ENCODE peak calls at places on chromosome 4, in six cellular contexts. Q is ovary; Z is HepG2; S is CD8-positive, alpha-beta T cell; L is A549; P is stomach. V is an unnamed sample.

GRCh38 chr4:1201851-1202525 is 29.6 kb upstream of the SPON2 start:
- DNase-seq in L (no peak), P (peak), Q (peak), S (peak), Z (no peak), V (peak)

GRCh38 chr4:147863808-147864472 is 132.1 kb downstream of the ARHGAP10 start:
- DNase-seq in Z (no peak), Q (peak), P (no peak), L (no peak), S (no peak), V (no peak)

GRCh38 chr4:41883988-41884737 is 51.1 kb upstream of the TMEM33 start:
- DNase-seq in P (no peak), Z (peak), S (no peak), L (no peak), Q (no peak), V (no peak)

GRCh38 chr4:24722026-24722568 is 73.3 kb upstream of the SOD3 start:
- DNase-seq in S (no peak), P (no peak), Q (no peak), L (peak), Z (no peak), V (no peak)

GRCh38 chr4:5033266-5033945 is 14.1 kb upstream of the CYTL1 start:
- DNase-seq in L (no peak), Q (no peak), Z (no peak), S (no peak), P (no peak), V (no peak)

GRCh38 chr4:186137193-186137792 is 32.8 kb downstream of the FAM149A start:
- DNase-seq in L (peak), P (no peak), S (no peak), Z (no peak), Q (no peak), V (no peak)

GRCh38 chr4:108793413-108793812 is 30.6 kb upstream of the ETNPPL start:
- DNase-seq in S (no peak), L (no peak), Q (no peak), Z (no peak), P (no peak), V (no peak)

GRCh38 chr4:146255463-146255862 is 41.1 kb downstream of the REELD1 start:
- DNase-seq in Z (no peak), Q (no peak), L (no peak), S (no peak), P (no peak), V (peak)

GRCh38 chr4:73917081-73917501 is 47.9 kb downstream of the CXCL1 start:
- DNase-seq in L (peak), P (no peak), S (no peak), Z (no peak), Q (no peak), V (peak)

DNA sequence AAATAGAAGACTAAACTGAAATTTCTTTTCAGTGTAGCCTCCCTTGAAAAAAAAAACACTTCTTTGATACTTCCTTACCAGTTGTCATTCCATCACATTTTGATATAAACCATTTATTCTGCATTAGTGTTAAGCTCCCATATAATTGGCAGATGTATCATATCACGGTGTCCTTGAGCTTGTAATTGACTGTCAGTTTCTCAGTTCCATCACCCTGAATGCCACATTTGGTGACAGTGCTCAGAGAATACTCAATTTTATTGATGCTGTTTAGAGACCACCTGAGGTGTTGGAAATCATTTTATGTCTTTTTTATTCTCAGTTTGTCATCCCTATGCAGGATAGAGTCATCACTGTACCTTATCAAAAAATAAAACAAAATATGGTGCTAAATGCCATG is 1528.2 kb downstream of the RAPGEF2 start:
- DNase-seq in P (no peak), S (no peak), Z (no peak), L (no peak), Q (no peak), V (no peak)
- H3K27ac ChIP-seq in P (no peak), S (no peak), Z (no peak), L (no peak), Q (no peak), V (no peak)

GRCh38 chr4:86959588-86960500 is 25.0 kb downstream of the AFF1 start:
- DNase-seq in S (no peak), P (no peak), L (no peak), Z (no peak), Q (no peak), V (no peak)
- TF ChIP-seq CTCF in S (no peak), P (no peak), L (no peak), Z (no peak), Q (no peak), V (no peak)

GRCh38 chr4:22741744-22742143 is 49.0 kb downstream of the GBA3 start:
- DNase-seq in P (no peak), S (no peak), L (no peak), Z (no peak), Q (no peak), V (no peak)

GRCh38 chr4:22743290-22743689 is 50.6 kb downstream of the GBA3 start:
- DNase-seq in P (no peak), L (no peak), Z (no peak), Q (no peak), S (no peak), V (no peak)

GRCh38 chr4:22744478-22745062 is 51.8 kb downstream of the GBA3 start:
- DNase-seq in P (no peak), S (no peak), L (no peak), Q (no peak), Z (no peak), V (no peak)

GRCh38 chr4:22736912-22737311 is 44.2 kb downstream of the GBA3 start:
- DNase-seq in Q (no peak), P (no peak), S (no peak), L (no peak), Z (no peak), V (no peak)

DNA sequence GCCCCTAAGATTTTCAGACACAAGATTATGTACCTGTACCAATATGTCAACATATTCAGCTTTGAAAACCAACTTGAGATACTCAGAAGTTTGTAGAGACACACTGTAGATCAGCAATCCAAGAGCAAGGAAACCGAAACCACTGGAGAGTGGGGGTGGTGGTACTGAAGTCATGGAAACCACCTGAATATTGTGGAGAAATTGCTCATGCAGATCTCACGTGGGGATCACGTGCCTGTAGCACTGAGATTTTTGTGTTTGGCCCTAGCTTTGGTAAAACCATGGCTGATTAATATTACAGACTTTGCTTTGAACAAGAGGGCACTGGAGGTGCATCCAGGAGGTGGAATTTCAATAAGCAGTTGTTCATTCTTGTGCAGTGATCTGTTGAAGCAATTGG is 47.2 kb downstream of the GBA3 start:
- DNase-seq in S (no peak), Z (no peak), P (no peak), L (no peak), Q (no peak), V (no peak)
- H3K27ac ChIP-seq in S (no peak), Z (no peak), P (no peak), L (no peak), Q (no peak), V (no peak)

DNA sequence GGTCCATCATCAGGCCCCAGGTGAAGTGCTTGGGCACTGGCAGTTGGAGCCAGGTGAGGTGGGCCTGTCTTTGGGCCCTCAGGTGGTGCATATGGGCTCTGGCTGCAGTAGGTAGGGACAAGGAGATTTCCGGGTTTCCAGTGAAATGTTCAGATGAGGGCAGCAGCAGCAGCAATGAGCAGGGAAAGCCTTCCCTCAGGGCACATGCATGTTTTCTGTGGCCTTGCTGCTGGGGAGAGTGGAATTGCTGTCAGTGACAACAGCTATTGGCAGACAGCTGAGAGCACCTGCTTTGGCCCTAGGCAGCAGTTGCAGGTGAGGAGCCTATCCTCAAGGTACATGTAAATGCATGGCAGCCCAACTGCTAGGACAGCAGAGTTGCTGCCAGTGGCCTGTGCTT is 58.9 kb upstream of the QRFPR start:
- DNase-seq in P (no peak), Z (no peak), Q (no peak), S (no peak), L (no peak), V (no peak)
- TF ChIP-seq CTCF in P (no peak), Z (no peak), Q (no peak), S (no peak), L (no peak), V (no peak)

GRCh38 chr4:98638661-98639060 is 19.8 kb downstream of the TSPAN5 start:
- DNase-seq in P (no peak), S (no peak), Z (no peak), Q (no peak), L (no peak), V (no peak)
- H3K27ac ChIP-seq in P (no peak), S (no peak), Z (no peak), Q (peak), L (no peak), V (no peak)

DNA sequence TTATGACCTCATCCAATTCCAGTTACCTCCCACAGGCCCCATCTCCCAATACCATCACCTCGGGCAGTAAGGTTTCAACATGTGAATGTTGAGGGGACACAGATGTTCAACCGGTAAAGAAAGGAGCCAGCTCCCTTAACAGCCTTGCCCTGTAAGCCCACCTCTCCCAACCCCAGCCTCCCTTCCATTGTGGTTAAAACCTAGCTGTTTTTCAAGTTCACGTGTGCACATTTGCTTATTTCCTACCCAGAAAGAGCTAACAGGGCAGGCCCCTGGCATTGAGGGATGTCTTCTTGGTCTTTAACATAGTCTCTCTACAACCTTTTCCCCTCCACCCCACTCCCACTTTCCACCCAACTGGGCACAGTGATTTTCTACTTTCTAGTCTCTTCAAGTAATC is 385.7 kb downstream of the FBXW7 start:
- DNase-seq in Q (no peak), P (no peak), L (no peak), Z (no peak), S (no peak), V (no peak)
- TF ChIP-seq CTCF in Q (no peak), P (no peak), L (no peak), Z (no peak), S (no peak), V (no peak)

GRCh38 chr4:124055896-124056295 is 656.6 kb downstream of the ANKRD50 start:
- DNase-seq in L (no peak), Q (no peak), S (no peak), P (no peak), Z (no peak), V (no peak)

GRCh38 chr4:124065941-124066340 is 646.6 kb downstream of the ANKRD50 start:
- DNase-seq in S (no peak), Z (no peak), L (no peak), Q (no peak), P (no peak), V (no peak)

GRCh38 chr4:124061413-124061812 is 651.1 kb downstream of the ANKRD50 start:
- DNase-seq in Q (no peak), P (no peak), S (no peak), Z (no peak), L (no peak), V (no peak)

GRCh38 chr4:124060261-124060918 is 652.1 kb downstream of the ANKRD50 start:
- DNase-seq in S (no peak), P (peak), Q (peak), Z (no peak), L (no peak), V (peak)
- H3K27ac ChIP-seq in S (no peak), P (peak), Q (no peak), Z (no peak), L (no peak), V (peak)

GRCh38 chr4:139167774-139168444 is 9.1 kb downstream of the ELF2 start:
- DNase-seq in Q (no peak), Z (peak), L (peak), P (no peak), S (no peak), V (peak)
- TF ChIP-seq CTCF in Q (no peak), Z (peak), L (peak), P (no peak), S (no peak), V (peak)

DNA sequence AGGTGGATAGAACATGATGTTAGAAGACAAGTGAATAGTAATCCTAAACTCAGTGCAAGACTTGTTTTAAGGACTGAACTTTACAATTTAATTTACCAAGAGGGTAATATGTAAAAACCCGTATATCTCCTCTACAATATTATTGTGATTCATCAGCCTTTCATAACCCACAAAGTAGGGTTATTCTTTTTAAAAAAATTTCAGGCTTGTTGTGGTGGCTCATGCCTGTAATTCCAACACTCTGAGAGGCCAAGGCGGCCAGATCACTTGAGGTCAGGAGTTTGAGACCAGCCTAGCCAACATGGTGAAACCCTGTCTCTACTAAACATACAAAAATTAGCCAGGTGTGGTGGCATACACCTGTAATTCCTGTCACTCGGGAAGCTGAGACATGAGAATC is 7.2 kb downstream of the IBSP start:
- DNase-seq in S (no peak), P (no peak), Q (no peak), Z (no peak), L (no peak), V (peak)
- H3K27ac ChIP-seq in S (no peak), P (no peak), Q (no peak), Z (no peak), L (no peak), V (peak)

GRCh38 chr4:120873554-120873953 is 49.0 kb downstream of the PRDM5 start:
- DNase-seq in S (no peak), L (no peak), Q (no peak), P (no peak), Z (no peak), V (no peak)
- TF ChIP-seq CTCF in S (no peak), L (no peak), Q (no peak), P (no peak), Z (no peak), V (peak)